ENCODE peak calls at places on chromosomes 13 and 19, in eight cellular contexts. J is cardiac muscle cell, W is small intestine, G is spleen, U is endodermal cell, Y is mesendoderm, Z is aorta, L is GM23248. S is an unnamed sample.

GRCh38 chr19:10115392-10116084 is 4.0 kb downstream of the P2RY11 start:
- DNase-seq in J (no peak), W (no peak), G (peak; percentile 80), U (peak; percentile 48), Y (no peak), Z (peak; percentile 50), L (peak; percentile 31), S (peak; percentile 50)

GRCh38 chr13:113877149-113877990 is 13.5 kb upstream of the GAS6 start:
- DNase-seq in J (no peak), W (no peak), G (no peak), U (peak; percentile 25), Y (no peak), Z (no peak), L (no peak), S (no peak)

GRCh38 chr13:91639316-91639715 is 240.9 kb downstream of the GPC5 start:
- DNase-seq in J (no peak), W (no peak), G (no peak), U (no peak), Y (no peak), Z (no peak), L (no peak), S (no peak)

GRCh38 chr19:19316082-19316481 is 4.2 kb downstream of the SUGP1 start:
- DNase-seq in J (no peak), W (no peak), G (no peak), U (no peak), Y (no peak), Z (no peak), L (no peak), S (no peak)

GRCh38 chr13:46866150-46866549 is 30.7 kb downstream of the HTR2A start:
- DNase-seq in J (peak; percentile 24), W (peak; percentile 31), G (no peak), U (peak; percentile 62), Y (peak; percentile 86), Z (peak; percentile 70), L (peak; percentile 64), S (no peak)

GRCh38 chr19:4144666-4145261 is 8.7 kb upstream of the CREB3L3 start:
- DNase-seq in J (no peak), W (peak; percentile 92), G (no peak), U (no peak), Y (no peak), Z (no peak), L (peak; percentile 58), S (no peak)

GRCh38 chr13:27924529-27925141 is 4.8 kb downstream of the PDX1 start:
- DNase-seq in J (no peak), W (peak; percentile 51), G (no peak), U (no peak), Y (no peak), Z (no peak), L (no peak), S (no peak)

GRCh38 chr13:40402931-40403412 is 263.5 kb downstream of the FOXO1 start:
- DNase-seq in J (no peak), W (peak; percentile 24), G (peak; percentile 81), U (peak; percentile 58), Y (peak; percentile 31), Z (no peak), L (peak; percentile 72), S (no peak)

GRCh38 chr19:17394891-17395415 is 957 bp upstream of the CCDC194 start:
- DNase-seq in J (peak; percentile 51), W (peak; percentile 57), G (peak; percentile 86), U (peak; percentile 89), Y (peak; percentile 94), Z (peak; percentile 81), L (peak; percentile 74), S (peak; percentile 71)

GRCh38 chr13:58999851-59000250 is 1163.9 kb downstream of the DIAPH3 start:
- DNase-seq in J (no peak), W (no peak), G (no peak), U (no peak), Y (no peak), Z (no peak), L (no peak), S (no peak)

GRCh38 chr19:27779953-27780352 is 1433.0 kb downstream of the UQCRFS1 start:
- DNase-seq in J (no peak), W (no peak), G (no peak), U (no peak), Y (no peak), Z (no peak), L (no peak), S (no peak)

GRCh38 chr19:12778020-12778904 is 2.9 kb upstream of the HOOK2 start:
- DNase-seq in J (peak; percentile 73), W (peak; percentile 64), G (peak; percentile 92), U (peak; percentile 84), Y (peak; percentile 70), Z (peak; percentile 84), L (peak; percentile 88), S (peak; percentile 83)

GRCh38 chr13:46168341-46168740 is 13.6 kb downstream of the LCP1 start:
- DNase-seq in J (no peak), W (no peak), G (peak; percentile 81), U (no peak), Y (no peak), Z (peak; percentile 65), L (peak; percentile 38), S (no peak)

GRCh38 chr19:57587529-57587928 is 3.6 kb downstream of the ZIK1 start:
- DNase-seq in J (no peak), W (no peak), G (no peak), U (no peak), Y (no peak), Z (no peak), L (peak; percentile 97), S (no peak)

GRCh38 chr19:51339687-51340656 is 2.0 kb downstream of the VSIG10L start:
- DNase-seq in J (peak; percentile 98), W (peak; percentile 98), G (peak; percentile 98), U (peak; percentile 100), Y (peak; percentile 99), Z (peak; percentile 100), L (peak; percentile 99), S (peak; percentile 98)

GRCh38 chr19:57558525-57558924 is 1.1 kb downstream of the ZNF550 start:
- DNase-seq in J (peak; percentile 23), W (no peak), G (no peak), U (no peak), Y (peak; percentile 51), Z (no peak), L (peak; percentile 53), S (no peak)

GRCh38 chr13:57634829-57635165 is 3.3 kb downstream of the PCDH17 start:
- DNase-seq in J (no peak), W (no peak), G (peak; percentile 67), U (no peak), Y (no peak), Z (peak; percentile 46), L (no peak), S (no peak)

GRCh38 chr13:26721251-26721939 is 39.2 kb downstream of the GPR12 start:
- DNase-seq in J (no peak), W (peak; percentile 17), G (peak; percentile 86), U (no peak), Y (no peak), Z (peak; percentile 53), L (no peak), S (peak; percentile 23)

GRCh38 chr19:32464279-32464678 is 58.7 kb downstream of the DPY19L3 start:
- DNase-seq in J (no peak), W (peak; percentile 17), G (no peak), U (no peak), Y (no peak), Z (no peak), L (peak; percentile 24), S (no peak)

GRCh38 chr13:24827799-24828198 is 63.8 kb downstream of the RNF17 start:
- DNase-seq in J (no peak), W (no peak), G (no peak), U (no peak), Y (no peak), Z (no peak), L (no peak), S (no peak)

GRCh38 chr19:49631610-49632192 is 8.2 kb downstream of the RRAS start:
- DNase-seq in J (no peak), W (no peak), G (no peak), U (no peak), Y (no peak), Z (no peak), L (no peak), S (no peak)

GRCh38 chr13:93233997-93234416 is 7.4 kb downstream of the GPC6 start:
- DNase-seq in J (no peak), W (no peak), G (no peak), U (peak; percentile 81), Y (peak; percentile 84), Z (no peak), L (no peak), S (no peak)

DNA sequence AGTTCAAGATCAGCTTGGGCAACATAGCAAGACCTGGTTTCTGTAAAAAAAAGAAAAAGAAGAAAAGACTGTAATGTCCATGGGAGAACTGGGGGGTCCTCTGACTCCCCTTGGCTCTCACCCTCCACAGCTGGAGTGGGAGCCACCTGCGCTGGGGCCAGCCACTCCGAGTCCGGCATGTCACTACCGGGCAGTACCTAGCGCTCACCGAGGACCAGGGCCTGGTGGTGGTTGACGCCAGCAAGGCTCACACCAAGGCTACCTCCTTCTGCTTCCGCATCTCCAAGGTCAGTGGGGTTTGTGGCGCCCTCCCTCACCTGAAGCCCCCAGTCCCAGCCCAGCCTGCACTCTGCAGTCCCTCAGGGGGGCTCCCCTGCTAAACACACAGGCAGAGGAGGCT is 14.7 kb downstream of the RYR1 start:
- DNase-seq in J (no peak), W (no peak), G (no peak), U (no peak), Y (no peak), Z (no peak), L (no peak), S (no peak)
- H3K4me3 ChIP-seq in J (no peak overlapping the region), W (no peak overlapping the region), G (no peak overlapping the region), U (no peak overlapping the region), Y (no peak overlapping the region), Z (no peak overlapping the region), L (no peak overlapping the region), S (no peak overlapping the region)

GRCh38 chr13:95641291-95641811 is 3.2 kb downstream of the DZIP1 start:
- DNase-seq in J (no peak), W (peak; percentile 16), G (no peak), U (peak; percentile 74), Y (no peak), Z (peak; percentile 45), L (peak; percentile 33), S (peak; percentile 21)
- H3K4me1 ChIP-seq in J (peaks cover 10% of the 10 kb centered on the region), W (no peaks in the 10 kb centered on the region), G (peaks cover 29% of the 10 kb centered on the region), U (no peaks in the 10 kb centered on the region), Y (peaks cover 2% of the 10 kb centered on the region), Z (peaks cover 2% of the 10 kb centered on the region), L (peaks cover 12% of the 10 kb centered on the region), S (peaks cover 4% of the 10 kb centered on the region)

GRCh38 chr19:48398329-48399235 is 5.1 kb downstream of the GRIN2D start:
- DNase-seq in J (peak; percentile 77), W (peak; percentile 79), G (peak; percentile 96), U (peak; percentile 99), Y (peak; percentile 97), Z (peak; percentile 89), L (peak; percentile 93), S (peak; percentile 85)
- H3K27ac ChIP-seq in J (no peak overlapping the region), W (peak overlapping the region; percentile 85), G (peak overlapping the region; percentile 25), U (no peak overlapping the region), Y (no peak overlapping the region), Z (no peak overlapping the region), L (peak overlapping the region; percentile 91), S (no peak overlapping the region)

DNA sequence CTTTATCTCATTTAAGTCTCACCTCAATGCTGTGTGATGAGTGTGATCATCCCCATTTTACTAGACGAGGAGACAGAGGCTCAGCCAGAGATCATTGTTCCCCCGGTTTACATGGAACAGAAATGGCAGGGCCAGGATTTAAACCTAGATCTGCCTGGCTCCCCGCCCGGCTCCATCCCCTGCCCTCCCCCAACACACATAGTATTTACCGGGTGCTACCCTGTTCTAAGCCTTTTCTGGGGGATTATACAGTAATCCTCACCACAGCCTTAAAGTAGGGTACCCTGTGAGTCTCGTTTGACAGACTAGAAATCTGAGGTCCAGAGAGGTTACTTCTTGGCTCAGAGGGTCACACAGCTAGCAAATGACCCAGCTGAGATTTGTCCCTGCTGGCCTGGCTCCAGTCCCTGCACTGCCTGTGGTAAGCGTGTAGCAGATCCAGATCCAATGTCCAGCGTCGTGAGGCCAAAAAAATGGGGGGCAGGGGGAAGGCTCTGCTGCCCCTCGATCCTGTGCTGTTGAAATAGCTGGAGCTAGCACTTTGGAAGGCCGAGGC is 3.8 kb upstream of the KLC3 start:
- DNase-seq in J (no peak), W (no peak), G (no peak), U (no peak), Y (no peak), Z (no peak), L (no peak), S (no peak)
- H3K4me3 ChIP-seq in J (no peak overlapping the region), W (no peak overlapping the region), G (no peak overlapping the region), U (no peak overlapping the region), Y (no peak overlapping the region), Z (no peak overlapping the region), L (no peak overlapping the region), S (no peak overlapping the region)

S was measured in psoas muscle.